ENCODE peak calls at places on chromosomes 7 and 10, in eight cellular contexts. One of them, this sample, is unnamed.
A peak's percentile ranks its signal among the peaks of the same experiment; 100 is the strongest.

GRCh38 chr7:22343612-22344011 is 13.3 kb downstream of the RAPGEF5 start:
- DNase-seq in stimulated activated CD8-positive, alpha-beta memory T cell treated with anti-CD3 and anti-CD28 coated beads, Interleukin-4, amount 100 ng/mL, for 1 hour: no peak
- DNase-seq in nucleus accumbens: no peak
- DNase-seq in ascending aorta: no peak
- DNase-seq in OCI-LY7: no peak
- DNase-seq in fibroblast of lung: no peak
- DNase-seq in fibroblast of mammary gland: no peak
- DNase-seq in HFF-Myc: no peak
- DNase-seq in this sample: no peak

GRCh38 chr7:55884321-55884720 is 2.9 kb upstream of the ZNF713 start:
- DNase-seq in stimulated activated CD8-positive, alpha-beta memory T cell treated with anti-CD3 and anti-CD28 coated beads, Interleukin-4, amount 100 ng/mL, for 1 hour: no peak
- DNase-seq in nucleus accumbens: no peak
- DNase-seq in ascending aorta: no peak
- DNase-seq in OCI-LY7: no peak
- DNase-seq in fibroblast of lung: no peak
- DNase-seq in fibroblast of mammary gland: no peak
- DNase-seq in HFF-Myc: no peak
- DNase-seq in this sample: no peak

GRCh38 chr10:114511875-114512274 is 107.6 kb upstream of the AFAP1L2 start:
- DNase-seq in stimulated activated CD8-positive, alpha-beta memory T cell treated with anti-CD3 and anti-CD28 coated beads, Interleukin-4, amount 100 ng/mL, for 1 hour: no peak
- DNase-seq in nucleus accumbens: no peak
- DNase-seq in ascending aorta: no peak
- DNase-seq in OCI-LY7: no peak
- DNase-seq in fibroblast of lung: no peak
- DNase-seq in fibroblast of mammary gland: no peak
- DNase-seq in HFF-Myc: no peak
- DNase-seq in this sample: no peak

GRCh38 chr7:117731455-117731854 is 141.8 kb downstream of the CTTNBP2 start:
- DNase-seq in stimulated activated CD8-positive, alpha-beta memory T cell treated with anti-CD3 and anti-CD28 coated beads, Interleukin-4, amount 100 ng/mL, for 1 hour: no peak
- DNase-seq in nucleus accumbens: no peak
- DNase-seq in ascending aorta: no peak
- DNase-seq in OCI-LY7: no peak
- DNase-seq in fibroblast of lung: peak; percentile 41
- DNase-seq in fibroblast of mammary gland: no peak
- DNase-seq in HFF-Myc: no peak
- DNase-seq in this sample: no peak

GRCh38 chr10:95312264-95312663 is 21.5 kb upstream of the PDLIM1 start:
- DNase-seq in stimulated activated CD8-positive, alpha-beta memory T cell treated with anti-CD3 and anti-CD28 coated beads, Interleukin-4, amount 100 ng/mL, for 1 hour: no peak
- DNase-seq in nucleus accumbens: no peak
- DNase-seq in ascending aorta: peak; percentile 80
- DNase-seq in OCI-LY7: no peak
- DNase-seq in fibroblast of lung: no peak
- DNase-seq in fibroblast of mammary gland: no peak
- DNase-seq in HFF-Myc: no peak
- DNase-seq in this sample: no peak

GRCh38 chr7:114519215-114519614 is 104.6 kb downstream of the FOXP2 start:
- DNase-seq in stimulated activated CD8-positive, alpha-beta memory T cell treated with anti-CD3 and anti-CD28 coated beads, Interleukin-4, amount 100 ng/mL, for 1 hour: no peak
- DNase-seq in nucleus accumbens: no peak
- DNase-seq in ascending aorta: no peak
- DNase-seq in OCI-LY7: no peak
- DNase-seq in fibroblast of lung: no peak
- DNase-seq in fibroblast of mammary gland: no peak
- DNase-seq in HFF-Myc: no peak
- DNase-seq in this sample: no peak

GRCh38 chr10:95333997-95334792 is 43.4 kb upstream of the PDLIM1 start:
- DNase-seq in stimulated activated CD8-positive, alpha-beta memory T cell treated with anti-CD3 and anti-CD28 coated beads, Interleukin-4, amount 100 ng/mL, for 1 hour: no peak
- DNase-seq in nucleus accumbens: no peak
- DNase-seq in ascending aorta: peak; percentile 96
- DNase-seq in OCI-LY7: no peak
- DNase-seq in fibroblast of lung: peak; percentile 91
- DNase-seq in fibroblast of mammary gland: peak; percentile 94
- DNase-seq in HFF-Myc: peak; percentile 63
- DNase-seq in this sample: no peak

GRCh38 chr7:128270799-128271411 is 29.8 kb downstream of the LEP start:
- DNase-seq in stimulated activated CD8-positive, alpha-beta memory T cell treated with anti-CD3 and anti-CD28 coated beads, Interleukin-4, amount 100 ng/mL, for 1 hour: no peak
- DNase-seq in nucleus accumbens: no peak
- DNase-seq in ascending aorta: no peak
- DNase-seq in OCI-LY7: no peak
- DNase-seq in fibroblast of lung: no peak
- DNase-seq in fibroblast of mammary gland: no peak
- DNase-seq in HFF-Myc: no peak
- DNase-seq in this sample: no peak

GRCh38 chr7:45647426-45647825 is 73.3 kb downstream of the ADCY1 start:
- DNase-seq in stimulated activated CD8-positive, alpha-beta memory T cell treated with anti-CD3 and anti-CD28 coated beads, Interleukin-4, amount 100 ng/mL, for 1 hour: no peak
- DNase-seq in nucleus accumbens: no peak
- DNase-seq in ascending aorta: no peak
- DNase-seq in OCI-LY7: no peak
- DNase-seq in fibroblast of lung: no peak
- DNase-seq in fibroblast of mammary gland: no peak
- DNase-seq in HFF-Myc: no peak
- DNase-seq in this sample: no peak

GRCh38 chr7:118877187-118877586 is 652.7 kb downstream of the ANKRD7 start:
- DNase-seq in stimulated activated CD8-positive, alpha-beta memory T cell treated with anti-CD3 and anti-CD28 coated beads, Interleukin-4, amount 100 ng/mL, for 1 hour: no peak
- DNase-seq in nucleus accumbens: no peak
- DNase-seq in ascending aorta: no peak
- DNase-seq in OCI-LY7: no peak
- DNase-seq in fibroblast of lung: no peak
- DNase-seq in fibroblast of mammary gland: no peak
- DNase-seq in HFF-Myc: no peak
- DNase-seq in this sample: no peak

GRCh38 chr10:88787463-88787862 is 15.1 kb upstream of the LIPM start:
- DNase-seq in stimulated activated CD8-positive, alpha-beta memory T cell treated with anti-CD3 and anti-CD28 coated beads, Interleukin-4, amount 100 ng/mL, for 1 hour: no peak
- DNase-seq in nucleus accumbens: no peak
- DNase-seq in ascending aorta: no peak
- DNase-seq in OCI-LY7: no peak
- DNase-seq in fibroblast of lung: no peak
- DNase-seq in fibroblast of mammary gland: no peak
- DNase-seq in HFF-Myc: no peak
- DNase-seq in this sample: no peak

This sample was measured in SIG-M5.